ENCODE peak calls at places on chromosome 18, in four cellular contexts. M is endothelial cell of umbilical vein, R is fibroblast of villous mesenchyme, W is PC-3. Q is an unnamed sample.

GRCh38 chr18:67514901-67515540 is 1.5 kb downstream of the DSEL start:
- DNase-seq in M (peak; percentile 7), R (no peak), W (peak; percentile 38), Q (no peak)

GRCh38 chr18:64734063-64734462 is 585.2 kb upstream of the LINC00305 start:
- DNase-seq in M (no peak), R (no peak), W (no peak), Q (no peak)

GRCh38 chr18:28048612-28049011 is 128.3 kb downstream of the CDH2 start:
- DNase-seq in M (no peak), R (no peak), W (no peak), Q (no peak)

GRCh38 chr18:8503287-8503686 is 106.0 kb upstream of the RAB12 start:
- DNase-seq in M (no peak), R (no peak), W (no peak), Q (no peak)

GRCh38 chr18:10270160-10270571 is 184.3 kb upstream of the APCDD1 start:
- DNase-seq in M (peak; percentile 99), R (peak; percentile 27), W (no peak), Q (no peak)

GRCh38 chr18:75210274-75211001 is at the start of gene TSHZ1:
- DNase-seq in M (peak; percentile 92), R (peak; percentile 95), W (peak; percentile 82), Q (peak; percentile 72)

GRCh38 chr18:77879829-77880228 is 630.2 kb downstream of the GALR1 start:
- DNase-seq in M (no peak), R (no peak), W (no peak), Q (no peak)

GRCh38 chr18:7822435-7823425 is 255.6 kb downstream of the PTPRM start:
- DNase-seq in M (peak; percentile 61), R (peak; percentile 14), W (no peak), Q (no peak)

GRCh38 chr18:28127228-28127627 is 49.7 kb downstream of the CDH2 start:
- DNase-seq in M (no peak), R (no peak), W (no peak), Q (no peak)

GRCh38 chr18:70176537-70176936 is 28.9 kb downstream of the RTTN start:
- DNase-seq in M (no peak), R (no peak), W (no peak), Q (no peak)

DNA sequence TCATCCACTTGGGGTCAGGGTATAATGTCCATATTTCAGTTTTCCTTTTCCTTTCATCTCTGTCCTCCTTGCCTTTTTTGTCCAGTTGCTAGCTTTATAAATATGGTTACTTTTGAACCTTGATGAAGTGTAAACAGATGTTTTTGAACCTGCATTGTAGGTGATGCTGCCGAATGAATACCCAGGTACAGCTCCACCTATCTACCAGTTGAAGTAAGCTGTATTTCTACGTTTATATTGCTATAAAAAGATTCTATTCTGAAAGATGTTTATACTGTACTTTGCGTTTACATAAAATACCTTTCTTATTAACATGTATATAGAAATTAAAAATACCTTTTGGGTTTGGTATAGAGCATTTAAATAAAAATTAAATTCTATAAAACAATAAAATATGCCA is 2.2 kb downstream of the IMPACT start:
- DNase-seq in M (no peak), R (no peak), W (peak; percentile 5), Q (no peak)
- TF ChIP-seq CTCF in M (no peak), R (no peak), W (peak; percentile 62), Q (peak; percentile 17)

GRCh38 chr18:79071037-79071960 is 2.1 kb downstream of the ATP9B start:
- DNase-seq in M (no peak), R (no peak), W (no peak), Q (no peak)
- H3K4me3 ChIP-seq in M (no peak overlapping the region), R (no peak overlapping the region), W (peak overlapping the region; percentile 87), Q (peak overlapping the region; percentile 91)

DNA sequence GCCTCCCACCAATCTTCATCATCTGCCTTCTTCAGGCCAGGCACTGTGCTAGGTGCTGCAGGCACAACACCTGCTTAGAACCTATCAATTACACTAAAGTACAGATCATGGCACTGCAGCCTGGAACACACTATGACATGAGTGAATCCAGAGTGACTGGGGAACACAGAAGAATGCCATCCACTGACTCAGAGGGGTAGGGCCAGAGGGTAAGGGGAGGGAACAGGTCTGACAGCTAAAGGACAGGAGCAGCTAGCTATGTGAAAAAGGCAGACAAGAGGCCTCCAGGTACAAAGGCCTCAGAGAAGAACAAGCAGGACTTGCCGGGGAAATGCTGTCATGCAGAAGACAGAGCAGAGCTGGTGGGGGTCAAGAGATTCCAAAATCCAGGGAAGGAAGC is 53.3 kb upstream of the ACAA2 start:
- DNase-seq in M (no peak), R (no peak), W (peak; percentile 13), Q (no peak)
- TF ChIP-seq CTCF in M (no peak), R (no peak), W (no peak), Q (no peak)

GRCh38 chr18:73869182-73869581 is 278.5 kb downstream of the FBXO15 start:
- DNase-seq in M (no peak), R (no peak), W (no peak), Q (no peak)
- H3K4me3 ChIP-seq in M (no peak overlapping the region), R (no peak overlapping the region), W (no peak overlapping the region), Q (no peak overlapping the region)

GRCh38 chr18:12377556-12378553 is 828 bp upstream of the AFG3L2 start:
- DNase-seq in M (no peak), R (no peak), W (no peak), Q (no peak)
- TF ChIP-seq CTCF in M (peak; percentile 48), R (peak; percentile 23), W (no peak), Q (no peak)

DNA sequence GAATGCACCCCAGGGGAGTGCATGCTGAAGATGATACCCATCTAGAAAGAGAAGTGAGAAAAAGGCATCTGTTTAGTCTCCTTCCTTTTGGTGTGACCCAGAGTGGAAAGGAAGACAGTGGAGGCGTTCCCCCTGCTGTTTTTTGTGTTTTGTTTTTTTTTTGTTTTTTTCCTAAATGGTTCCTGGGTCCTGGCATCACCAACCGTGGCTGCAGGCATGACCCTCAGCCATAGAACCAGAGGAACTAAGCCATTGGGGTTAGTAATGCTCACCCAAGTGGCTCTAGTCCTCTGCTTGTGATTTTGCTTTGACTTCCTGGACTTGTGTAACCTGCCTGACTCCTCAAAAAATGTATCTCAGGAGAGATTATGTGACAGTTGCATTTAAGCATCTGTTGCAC is 451.3 kb downstream of the DCC start:
- DNase-seq in M (no peak), R (no peak), W (no peak), Q (no peak)
- H3K4me3 ChIP-seq in M (no peak overlapping the region), R (no peak overlapping the region), W (no peak overlapping the region), Q (no peak overlapping the region)

GRCh38 chr18:62944454-62944853 is 229.1 kb downstream of the PHLPP1 start:
- DNase-seq in M (peak; percentile 38), R (no peak), W (no peak), Q (no peak)
- TF ChIP-seq CTCF in M (no peak), R (peak; percentile 22), W (no peak), Q (no peak)

DNA sequence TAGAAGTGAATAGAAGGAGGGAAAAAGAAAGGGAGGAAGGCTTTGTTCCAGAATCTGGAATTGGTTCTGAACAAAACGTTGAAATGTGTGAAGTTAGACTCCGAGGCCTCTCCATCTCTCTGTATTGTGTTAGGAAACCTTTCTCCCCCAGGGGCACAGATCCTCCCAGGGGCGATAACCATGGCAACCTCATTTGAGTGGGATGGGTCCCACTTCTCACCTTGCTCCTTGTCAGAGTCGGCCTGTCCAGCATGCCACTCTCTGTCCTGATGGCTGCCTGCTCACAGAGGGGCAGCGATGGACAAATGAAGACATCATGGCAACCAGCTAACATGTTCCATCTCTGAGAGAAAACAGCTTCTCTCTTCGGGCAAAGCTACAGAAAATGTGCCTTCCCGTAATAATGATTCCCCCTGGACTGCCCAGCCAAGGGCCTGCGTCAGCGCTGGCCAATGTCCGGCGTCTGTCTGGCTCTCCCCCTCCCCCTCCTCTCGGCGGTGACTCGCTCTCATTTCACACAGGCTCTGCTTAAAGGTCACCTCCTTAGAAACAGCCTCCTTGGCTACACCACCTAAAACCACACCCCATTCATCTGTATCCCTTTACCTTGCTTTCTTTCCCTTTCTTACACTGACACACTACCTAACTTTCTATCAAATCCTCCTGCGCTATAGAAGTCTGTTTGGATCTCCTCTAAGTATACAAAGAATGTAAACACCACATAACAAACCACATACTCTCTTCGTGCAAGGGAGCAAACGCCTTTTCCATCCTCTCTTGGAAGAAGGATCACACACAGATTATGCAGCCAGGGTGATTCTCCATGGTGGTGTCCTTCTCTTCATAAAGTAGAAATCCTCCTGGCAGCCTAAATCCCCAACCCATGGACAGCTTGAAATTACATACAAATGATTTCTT is 32.1 kb upstream of the TTC39C start:
- DNase-seq in M (peak; percentile 32), R (peak; percentile 63), W (peak; percentile 49), Q (no peak)
- H3K4me3 ChIP-seq in M (no peak overlapping the region), R (peak overlapping the region; percentile 32), W (peak overlapping the region; percentile 24), Q (no peak overlapping the region)